ENCODE peak calls at places on chromosomes 5 and 9, in nine cellular contexts. U, M, G, F, D, T, A, J and C are unnamed samples.

GRCh38 chr9:128116104-128117083 is 11.1 kb downstream of the PTGES2 start:
- DNase-seq in U (peak; percentile 54), M (no peak), G (no peak), F (peak; percentile 60), D (no peak), T (no peak), A (no peak), J (no peak), C (no peak)

GRCh38 chr5:10599113-10599512 is 35.2 kb downstream of the ANKRD33B start:
- DNase-seq in U (no peak), M (no peak), G (no peak), F (no peak), D (no peak), T (no peak), A (no peak), J (no peak), C (no peak)

GRCh38 chr5:66987949-66988838 is 208.4 kb downstream of the CD180 start:
- DNase-seq in U (no peak), M (no peak), G (peak; percentile 63), F (no peak), D (no peak), T (peak; percentile 19), A (no peak), J (no peak), C (peak; percentile 68)

GRCh38 chr9:89482056-89482784 is 15.7 kb downstream of the SEMA4D start:
- DNase-seq in U (no peak), M (no peak), G (no peak), F (peak; percentile 42), D (no peak), T (no peak), A (no peak), J (no peak), C (no peak)

GRCh38 chr9:86046080-86046636 is 53.2 kb downstream of the GOLM1 start:
- DNase-seq in U (no peak), M (no peak), G (no peak), F (no peak), D (no peak), T (no peak), A (no peak), J (no peak), C (no peak)

GRCh38 chr9:90287567-90288274 is 354.9 kb downstream of the DIRAS2 start:
- DNase-seq in U (no peak), M (no peak), G (no peak), F (no peak), D (peak; percentile 11), T (no peak), A (no peak), J (no peak), C (peak; percentile 6)

GRCh38 chr9:5459289-5459829 is 9.0 kb downstream of the CD274 start:
- DNase-seq in U (no peak), M (no peak), G (no peak), F (no peak), D (peak; percentile 24), T (no peak), A (no peak), J (no peak), C (no peak)

GRCh38 chr5:168315991-168316578 is 24.6 kb downstream of the WWC1 start:
- DNase-seq in U (no peak), M (no peak), G (no peak), F (no peak), D (no peak), T (no peak), A (no peak), J (no peak), C (no peak)

GRCh38 chr5:77867194-77867691 is 91.1 kb upstream of the TBCA start:
- DNase-seq in U (no peak), M (no peak), G (peak; percentile 44), F (no peak), D (no peak), T (no peak), A (no peak), J (no peak), C (peak; percentile 64)

GRCh38 chr5:74044936-74045335 is 418.9 kb downstream of the ARHGEF28 start:
- DNase-seq in U (no peak), M (no peak), G (no peak), F (no peak), D (no peak), T (peak; percentile 13), A (no peak), J (no peak), C (no peak)

GRCh38 chr5:86679529-86679928 is 61.8 kb downstream of the COX7C start:
- DNase-seq in U (no peak), M (peak; percentile 41), G (peak; percentile 11), F (no peak), D (no peak), T (peak; percentile 70), A (peak; percentile 21), J (no peak), C (peak; percentile 55)

GRCh38 chr9:92327283-92327850 is 1.6 kb downstream of the CENPP start:
- DNase-seq in U (no peak), M (no peak), G (no peak), F (no peak), D (no peak), T (no peak), A (no peak), J (no peak), C (no peak)

GRCh38 chr9:109779711-109780452 is at the start of gene PALM2AKAP2:
- DNase-seq in U (peak; percentile 74), M (no peak), G (peak; percentile 75), F (peak; percentile 65), D (peak; percentile 19), T (peak; percentile 46), A (no peak), J (no peak), C (peak; percentile 75)

GRCh38 chr5:77719666-77720363 is 56.3 kb downstream of the TBCA start:
- DNase-seq in U (no peak), M (no peak), G (no peak), F (no peak), D (no peak), T (no peak), A (no peak), J (no peak), C (no peak)

GRCh38 chr5:105057001-105057436 is 1494.4 kb upstream of the NUDT12 start:
- DNase-seq in U (no peak), M (no peak), G (no peak), F (no peak), D (no peak), T (no peak), A (no peak), J (no peak), C (no peak)